ENCODE peak calls at places on chromosomes 16 and 17, in seven cellular contexts. E is HCT116, G is MM.1S, W is GM23248, Q is PC-3, S is GM23338, N is hepatocyte. M is an unnamed sample.

GRCh38 chr16:49468611-49469322 is 95.2 kb downstream of the C16orf78 start:
- DNase-seq in E (no peak), G (no peak), W (no peak), Q (no peak), S (no peak), N (no peak), M (no peak)

GRCh38 chr17:61065263-61065773 is 334.3 kb upstream of the TBX2 start:
- DNase-seq in E (no peak), G (peak; percentile 53), W (peak; percentile 53), Q (no peak), S (peak; percentile 25), N (peak; percentile 34), M (no peak)

GRCh38 chr16:66568355-66568754 is 2.1 kb downstream of the CMTM1 start:
- DNase-seq in E (no peak), G (no peak), W (peak; percentile 30), Q (no peak), S (no peak), N (no peak), M (no peak)

GRCh38 chr16:53785044-53785443 is 81.1 kb downstream of the FTO start:
- DNase-seq in E (no peak), G (no peak), W (peak; percentile 53), Q (peak; percentile 33), S (no peak), N (no peak), M (no peak)

GRCh38 chr17:30312218-30312617 is 20.5 kb upstream of the BLMH start:
- DNase-seq in E (no peak), G (no peak), W (no peak), Q (peak; percentile 35), S (no peak), N (no peak), M (no peak)

GRCh38 chr17:81035389-81036127 is 607 bp downstream of the BAIAP2 start:
- DNase-seq in E (no peak), G (no peak), W (peak; percentile 63), Q (peak; percentile 38), S (no peak), N (no peak), M (peak; percentile 33)

GRCh38 chr17:27329146-27329805 is 35.4 kb downstream of the WSB1 start:
- DNase-seq in E (no peak), G (no peak), W (no peak), Q (no peak), S (no peak), N (no peak), M (no peak)

GRCh38 chr17:4728124-4728523 is 3.1 kb upstream of the MED11 start:
- DNase-seq in E (no peak), G (no peak), W (no peak), Q (no peak), S (no peak), N (peak; percentile 25), M (no peak)

GRCh38 chr16:11627822-11628457 is 40.3 kb upstream of the SNN start:
- DNase-seq in E (peak; percentile 63), G (no peak), W (peak; percentile 96), Q (peak; percentile 82), S (no peak), N (peak; percentile 54), M (peak; percentile 93)

GRCh38 chr16:62927122-62927521 is 890.9 kb upstream of the CDH8 start:
- DNase-seq in E (no peak), G (no peak), W (no peak), Q (no peak), S (peak; percentile 17), N (no peak), M (no peak)

GRCh38 chr17:15171433-15172047 is 93.6 kb downstream of the PMP22 start:
- DNase-seq in E (peak; percentile 47), G (no peak), W (peak; percentile 87), Q (peak; percentile 83), S (peak; percentile 88), N (peak; percentile 85), M (peak; percentile 42)

GRCh38 chr16:89784409-89784808 is 32.0 kb downstream of the FANCA start:
- DNase-seq in E (no peak), G (no peak), W (no peak), Q (no peak), S (no peak), N (no peak), M (no peak)

GRCh38 chr16:56277040-56277439 is 85.8 kb downstream of the GNAO1 start:
- DNase-seq in E (no peak), G (no peak), W (no peak), Q (peak; percentile 18), S (peak; percentile 84), N (peak; percentile 26), M (no peak)

GRCh38 chr17:30237296-30238002 is 2.0 kb upstream of the SLC6A4 start:
- DNase-seq in E (no peak), G (no peak), W (peak; percentile 27), Q (no peak), S (peak; percentile 47), N (no peak), M (no peak)

GRCh38 chr17:8799001-8799850 is at the start of gene MFSD6L:
- DNase-seq in E (no peak), G (no peak), W (no peak), Q (no peak), S (peak; percentile 91), N (peak; percentile 85), M (no peak)

GRCh38 chr16:58085584-58086251 is 43.5 kb downstream of the CFAP20 start:
- DNase-seq in E (no peak), G (no peak), W (no peak), Q (no peak), S (no peak), N (no peak), M (no peak)

GRCh38 chr17:73349138-73349537 is 37.3 kb upstream of the CDC42EP4 start:
- DNase-seq in E (no peak), G (no peak), W (no peak), Q (no peak), S (no peak), N (peak; percentile 66), M (no peak)

GRCh38 chr16:89924298-89924924 is 1.3 kb downstream of the TUBB3 start:
- DNase-seq in E (no peak), G (no peak), W (peak; percentile 78), Q (no peak), S (peak; percentile 94), N (peak; percentile 77), M (no peak)

GRCh38 chr16:22318690-22319358 is 21.6 kb downstream of the POLR3E start:
- DNase-seq in E (no peak), G (no peak), W (peak; percentile 54), Q (peak; percentile 52), S (peak; percentile 77), N (peak; percentile 38), M (peak; percentile 61)

GRCh38 chr17:40351185-40352043 is 13.1 kb downstream of the GJD3 start:
- DNase-seq in E (no peak), G (no peak), W (no peak), Q (no peak), S (no peak), N (peak; percentile 5), M (no peak)

GRCh38 chr17:49967205-49967604 is 1.8 kb upstream of the DLX4 start:
- DNase-seq in E (no peak), G (no peak), W (no peak), Q (no peak), S (no peak), N (no peak), M (no peak)
- TF ChIP-seq EZH2 in E (no peak), G (no peak), W (no peak), Q (no peak), S (no peak), N (no peak), M (no peak)

GRCh38 chr17:65323055-65323454 is 185.9 kb downstream of the RGS9 start:
- DNase-seq in E (peak; percentile 32), G (no peak), W (no peak), Q (no peak), S (peak; percentile 52), N (no peak), M (no peak)

GRCh38 chr17:65324574-65324973 is 187.4 kb downstream of the RGS9 start:
- DNase-seq in E (no peak), G (no peak), W (no peak), Q (no peak), S (no peak), N (no peak), M (no peak)

GRCh38 chr17:65320856-65321255 is 183.7 kb downstream of the RGS9 start:
- DNase-seq in E (no peak), G (no peak), W (no peak), Q (no peak), S (no peak), N (no peak), M (no peak)

GRCh38 chr17:65328567-65328966 is 191.4 kb downstream of the RGS9 start:
- DNase-seq in E (no peak), G (no peak), W (no peak), Q (no peak), S (no peak), N (peak; percentile 19), M (no peak)

DNA sequence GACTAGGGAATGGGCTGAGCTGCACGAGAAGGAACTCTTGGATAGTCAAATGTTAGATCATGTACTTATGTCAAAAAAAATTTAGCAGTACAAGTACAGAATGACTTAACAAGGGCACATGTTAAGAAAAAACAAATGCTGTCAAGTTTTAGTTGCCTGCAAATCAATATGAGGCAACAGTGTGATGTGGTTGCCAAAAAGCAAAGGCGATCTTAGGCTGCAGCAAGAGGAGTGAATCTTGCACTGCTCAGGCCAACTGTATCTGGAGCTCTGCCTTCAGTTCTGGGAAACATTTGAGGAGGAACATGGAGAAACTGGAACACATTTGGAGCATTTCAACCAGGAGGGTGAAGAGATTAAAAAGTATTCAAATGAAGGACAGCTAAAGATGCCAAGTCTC is 187.8 kb downstream of the RGS9 start:
- DNase-seq in E (no peak), G (no peak), W (peak; percentile 23), Q (no peak), S (no peak), N (no peak), M (no peak)
- H3K4me2 ChIP-seq in E (no peak overlapping the region), G (no peak overlapping the region), W (no peak overlapping the region), Q (no peak overlapping the region), S (no peak overlapping the region), N (no peak overlapping the region), M (no peak overlapping the region)

DNA sequence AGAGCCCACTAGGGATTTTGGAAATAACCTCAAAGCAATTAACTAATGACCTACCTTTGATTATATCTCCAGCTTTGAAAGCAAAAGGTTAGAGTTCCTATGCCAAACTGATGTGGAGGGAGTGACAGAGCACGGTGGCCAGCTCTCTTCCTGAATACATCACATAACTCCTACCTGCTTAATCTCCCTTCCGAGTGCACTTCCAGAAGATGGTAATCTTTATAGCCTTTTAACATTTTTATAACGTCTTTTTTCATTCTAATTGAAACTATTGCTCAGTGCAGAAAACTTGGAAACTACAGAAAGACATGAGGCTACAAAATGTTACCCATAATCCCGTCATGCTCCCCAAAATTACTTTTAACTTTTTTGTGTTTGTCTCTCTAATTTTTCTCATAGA is 110.5 kb upstream of the COX10 start:
- DNase-seq in E (no peak), G (no peak), W (no peak), Q (peak; percentile 20), S (no peak), N (no peak), M (no peak)
- H3K9me2 ChIP-seq in E (no peaks in the 10 kb centered on the region), G (no peaks in the 10 kb centered on the region), W (no peaks in the 10 kb centered on the region), Q (no peaks in the 10 kb centered on the region), S (no peaks in the 10 kb centered on the region), N (no peaks in the 10 kb centered on the region), M (no peaks in the 10 kb centered on the region)

DNA sequence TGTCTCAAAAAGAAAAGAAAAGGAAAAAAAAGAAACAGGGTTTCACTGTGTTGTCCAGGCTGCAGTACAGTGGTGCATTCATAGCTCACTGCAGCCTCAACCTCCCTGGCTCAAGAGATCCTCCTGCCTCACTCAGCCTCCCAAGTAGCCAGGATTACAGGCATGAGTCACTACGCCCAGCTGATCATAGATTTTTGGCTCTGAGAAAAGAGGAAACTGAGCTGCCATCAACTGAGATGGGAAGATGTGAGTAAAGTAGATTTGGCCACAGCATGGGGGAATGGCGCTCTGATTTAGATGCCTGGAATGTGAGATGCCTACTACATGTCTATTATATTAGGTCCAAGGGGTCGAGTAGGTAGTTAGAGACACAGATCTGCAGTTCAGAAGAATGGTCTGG is 5.9 kb upstream of the NAGS start:
- DNase-seq in E (no peak), G (no peak), W (peak; percentile 71), Q (peak; percentile 39), S (no peak), N (no peak), M (no peak)
- TF ChIP-seq EZH2 in E (no peak), G (no peak), W (no peak), Q (no peak), S (no peak), N (no peak), M (no peak)

M was measured in PC-9.